ENCODE peak calls at places on chromosomes 5 and 9, in seven cellular contexts. X is psoas muscle, T is HCT116, G is breast epithelium, M is cardiac muscle cell, N is coronary artery, A is left lung. K is an unnamed sample.

GRCh38 chr9:977361-978116 is 1.1 kb downstream of the DMRT3 start:
- DNase-seq in X (no peak), T (no peak), G (no peak), M (no peak), N (no peak), A (no peak), K (no peak)

GRCh38 chr5:28862137-28862859 is 1823.9 kb upstream of the CDH9 start:
- DNase-seq in X (no peak), T (no peak), G (no peak), M (no peak), N (no peak), A (no peak), K (no peak)

GRCh38 chr5:93307557-93307956 is 273.5 kb downstream of the NR2F1-AS1 start:
- DNase-seq in X (no peak), T (no peak), G (no peak), M (peak; percentile 55), N (no peak), A (no peak), K (no peak)

GRCh38 chr5:54518146-54519082 is 855 bp downstream of the SNX18 start:
- DNase-seq in X (peak; percentile 77), T (no peak), G (peak; percentile 58), M (peak; percentile 56), N (peak; percentile 74), A (peak; percentile 94), K (peak; percentile 69)

GRCh38 chr5:171484460-171484899 is 65.0 kb downstream of the FGF18 start:
- DNase-seq in X (no peak), T (peak; percentile 10), G (no peak), M (peak; percentile 42), N (no peak), A (no peak), K (no peak)

GRCh38 chr9:92424340-92424739 is at the start of gene OMD:
- DNase-seq in X (no peak), T (no peak), G (no peak), M (no peak), N (no peak), A (no peak), K (no peak)

GRCh38 chr9:72351538-72352453 is 13.2 kb downstream of the ZFAND5 start:
- DNase-seq in X (peak; percentile 80), T (no peak), G (no peak), M (no peak), N (no peak), A (no peak), K (no peak)

GRCh38 chr5:79025054-79025465 is 40.0 kb upstream of the ARSB start:
- DNase-seq in X (peak; percentile 79), T (peak; percentile 33), G (peak; percentile 55), M (peak; percentile 83), N (no peak), A (peak; percentile 79), K (peak; percentile 48)

GRCh38 chr5:180960209-180960608 is 28.4 kb upstream of the BTNL3 start:
- DNase-seq in X (no peak), T (no peak), G (no peak), M (no peak), N (no peak), A (no peak), K (no peak)

GRCh38 chr5:9462109-9462508 is 83.8 kb downstream of the SEMA5A start:
- DNase-seq in X (no peak), T (no peak), G (no peak), M (no peak), N (no peak), A (no peak), K (no peak)

GRCh38 chr5:53406630-53407316 is 73.7 kb upstream of the FST start:
- DNase-seq in X (no peak), T (peak; percentile 33), G (no peak), M (peak; percentile 84), N (no peak), A (no peak), K (no peak)

GRCh38 chr9:133976191-133976861 is 15.8 kb downstream of the VAV2 start:
- DNase-seq in X (peak; percentile 9), T (no peak), G (no peak), M (no peak), N (no peak), A (peak; percentile 11), K (no peak)

GRCh38 chr9:20624201-20625002 is 2.1 kb upstream of the MLLT3 start:
- DNase-seq in X (no peak), T (peak; percentile 64), G (no peak), M (peak; percentile 86), N (no peak), A (no peak), K (peak; percentile 64)

GRCh38 chr5:3325206-3325605 is 270.4 kb upstream of the IRX1 start:
- DNase-seq in X (no peak), T (no peak), G (no peak), M (no peak), N (no peak), A (peak; percentile 66), K (no peak)

GRCh38 chr9:78601957-78602565 is 305.1 kb downstream of the PSAT1 start:
- DNase-seq in X (no peak), T (peak; percentile 22), G (no peak), M (peak; percentile 63), N (no peak), A (no peak), K (no peak)

GRCh38 chr9:81984911-81985310 is 3.7 kb upstream of the SPATA31D1 start:
- DNase-seq in X (no peak), T (no peak), G (no peak), M (no peak), N (no peak), A (no peak), K (no peak)

GRCh38 chr5:171367424-171368370 is 20.0 kb upstream of the NPM1 start:
- DNase-seq in X (no peak), T (no peak), G (no peak), M (peak; percentile 79), N (no peak), A (no peak), K (no peak)

GRCh38 chr5:133049726-133050048 is 2.1 kb upstream of the HSPA4 start:
- DNase-seq in X (no peak), T (no peak), G (no peak), M (no peak), N (no peak), A (no peak), K (no peak)

GRCh38 chr5:65127181-65127901 is 354.4 kb downstream of the ADAMTS6 start:
- DNase-seq in X (no peak), T (no peak), G (no peak), M (peak; percentile 21), N (no peak), A (no peak), K (no peak)

GRCh38 chr5:82160948-82161347 is 117.2 kb downstream of the RPS23 start:
- DNase-seq in X (no peak), T (no peak), G (no peak), M (no peak), N (no peak), A (no peak), K (no peak)

GRCh38 chr5:39648539-39649200 is 223.9 kb upstream of the DAB2 start:
- DNase-seq in X (no peak), T (peak; percentile 88), G (no peak), M (no peak), N (no peak), A (no peak), K (no peak)

GRCh38 chr9:98314381-98315066 is 59.1 kb upstream of the TBC1D2 start:
- DNase-seq in X (no peak), T (no peak), G (no peak), M (peak; percentile 62), N (no peak), A (no peak), K (no peak)

GRCh38 chr9:108103294-108103693 is 613.7 kb upstream of the KLF4 start:
- DNase-seq in X (no peak), T (no peak), G (no peak), M (peak; percentile 23), N (no peak), A (no peak), K (no peak)

GRCh38 chr5:7169240-7169878 is 226.6 kb upstream of the ADCY2 start:
- DNase-seq in X (no peak), T (no peak), G (no peak), M (no peak), N (no peak), A (no peak), K (no peak)

GRCh38 chr9:747567-747966 is 93.9 kb upstream of the DMRT1 start:
- DNase-seq in X (no peak), T (no peak), G (no peak), M (no peak), N (no peak), A (no peak), K (no peak)

GRCh38 chr5:129906177-129906887 is 2.1 kb downstream of the CHSY3 start:
- DNase-seq in X (no peak), T (no peak), G (no peak), M (peak; percentile 71), N (peak; percentile 73), A (peak; percentile 51), K (no peak)
- H3K4me3 ChIP-seq in X (peak overlapping the region; percentile 74), T (no peak overlapping the region), G (peak overlapping the region; percentile 69), M (peak overlapping the region; percentile 53), N (peak overlapping the region; percentile 96), A (peak overlapping the region; percentile 66), K (peak overlapping the region; percentile 86)

GRCh38 chr9:115135786-115136185 is 17.8 kb upstream of the TNC start:
- DNase-seq in X (no peak), T (no peak), G (no peak), M (peak; percentile 86), N (no peak), A (no peak), K (no peak)

GRCh38 chr9:115132648-115133047 is 14.7 kb upstream of the TNC start:
- DNase-seq in X (no peak), T (no peak), G (no peak), M (peak; percentile 60), N (no peak), A (peak; percentile 62), K (no peak)

GRCh38 chr9:115133649-115134048 is 15.7 kb upstream of the TNC start:
- DNase-seq in X (no peak), T (no peak), G (no peak), M (peak; percentile 72), N (no peak), A (no peak), K (no peak)

GRCh38 chr9:115136379-115136778 is 18.4 kb upstream of the TNC start:
- DNase-seq in X (no peak), T (no peak), G (no peak), M (no peak), N (no peak), A (no peak), K (no peak)

GRCh38 chr9:115134941-115135340 is 17.0 kb upstream of the TNC start:
- DNase-seq in X (no peak), T (no peak), G (no peak), M (no peak), N (no peak), A (no peak), K (no peak)
- H3K27ac ChIP-seq in X (no peak overlapping the region), T (no peak overlapping the region), G (no peak overlapping the region), M (no peak overlapping the region), N (no peak overlapping the region), A (no peak overlapping the region), K (no peak overlapping the region)

DNA sequence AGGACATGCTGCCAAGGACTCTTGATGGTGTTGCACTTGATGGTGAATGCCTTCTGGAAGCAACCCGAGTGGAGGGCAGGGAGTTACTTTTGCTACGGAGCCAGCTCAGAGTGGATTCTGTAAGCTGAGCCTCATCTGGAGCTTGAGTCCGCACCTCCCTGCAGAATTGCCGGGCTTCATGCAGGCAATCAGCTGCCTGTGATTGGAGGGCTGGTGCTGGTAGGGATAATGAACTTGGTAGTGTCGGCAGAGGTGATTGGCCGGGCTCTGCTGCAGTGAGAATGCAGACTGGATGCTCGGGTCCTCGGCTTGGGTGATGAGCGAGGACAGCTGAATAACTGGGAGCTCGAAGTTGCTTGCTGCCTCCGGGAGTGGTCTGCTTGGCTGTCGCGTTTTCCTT is 23.1 kb downstream of the SLC25A25 start:
- DNase-seq in X (peak; percentile 85), T (no peak), G (no peak), M (peak; percentile 92), N (peak; percentile 82), A (no peak), K (peak; percentile 95)
- H3K4me3 ChIP-seq in X (peak overlapping the region; percentile 13), T (no peak overlapping the region), G (peak overlapping the region; percentile 53), M (no peak overlapping the region), N (peak overlapping the region; percentile 50), A (no peak overlapping the region), K (peak overlapping the region; percentile 67)

GRCh38 chr9:38329980-38330379 is 62.5 kb upstream of the ALDH1B1 start:
- DNase-seq in X (no peak), T (no peak), G (no peak), M (no peak), N (no peak), A (no peak), K (no peak)
- H3K27ac ChIP-seq in X (no peak overlapping the region), T (no peak overlapping the region), G (no peak overlapping the region), M (no peak overlapping the region), N (no peak overlapping the region), A (no peak overlapping the region), K (no peak overlapping the region)

K was measured in dorsolateral prefrontal cortex.